ENCODE peak calls at places on chromosomes 1 and 21, in six cellular contexts. One of them, this sample, is unnamed.

GRCh38 chr21:14084068-14084501 is 126.7 kb downstream of the LIPI start:
- DNase-seq in hepatocyte: no peak
- DNase-seq in left ventricle myocardium inferior: no peak
- DNase-seq in AG04450: no peak
- DNase-seq in fibroblast of lung: no peak
- DNase-seq in MM.1S: no peak
- DNase-seq in this sample: no peak

GRCh38 chr1:66981679-66982078 is 56.9 kb downstream of the MIER1 start:
- DNase-seq in left ventricle myocardium inferior: no peak
- DNase-seq in AG04450: no peak
- DNase-seq in MM.1S: peak; percentile 52
- DNase-seq in hepatocyte: no peak
- DNase-seq in fibroblast of lung: peak; percentile 44
- DNase-seq in this sample: no peak

GRCh38 chr21:46099476-46099875 is 1.6 kb downstream of the COL6A2 start:
- DNase-seq in MM.1S: no peak
- DNase-seq in fibroblast of lung: peak; percentile 54
- DNase-seq in AG04450: no peak
- DNase-seq in hepatocyte: peak; percentile 55
- DNase-seq in left ventricle myocardium inferior: peak; percentile 41
- DNase-seq in this sample: no peak

GRCh38 chr1:116076831-116077230 is 34.4 kb upstream of the MAB21L3 start:
- DNase-seq in AG04450: no peak
- DNase-seq in hepatocyte: no peak
- DNase-seq in MM.1S: no peak
- DNase-seq in fibroblast of lung: no peak
- DNase-seq in left ventricle myocardium inferior: no peak
- DNase-seq in this sample: no peak

GRCh38 chr1:24964811-24965570 is 34.9 kb upstream of the RUNX3 start:
- DNase-seq in hepatocyte: no peak
- DNase-seq in MM.1S: peak; percentile 95
- DNase-seq in AG04450: no peak
- DNase-seq in left ventricle myocardium inferior: no peak
- DNase-seq in fibroblast of lung: no peak
- DNase-seq in this sample: no peak

GRCh38 chr1:25907473-25908058 is 1.3 kb upstream of the STMN1 start:
- DNase-seq in hepatocyte: no peak
- DNase-seq in fibroblast of lung: no peak
- DNase-seq in AG04450: no peak
- DNase-seq in MM.1S: no peak
- DNase-seq in left ventricle myocardium inferior: no peak
- DNase-seq in this sample: no peak

GRCh38 chr21:45303751-45304150 is 16.1 kb upstream of the POFUT2 start:
- DNase-seq in fibroblast of lung: no peak
- DNase-seq in hepatocyte: no peak
- DNase-seq in left ventricle myocardium inferior: peak; percentile 15
- DNase-seq in AG04450: no peak
- DNase-seq in MM.1S: no peak
- DNase-seq in this sample: no peak

GRCh38 chr1:104132386-104132973 is 382.8 kb downstream of the AMY1C start:
- DNase-seq in hepatocyte: peak; percentile 59
- DNase-seq in left ventricle myocardium inferior: no peak
- DNase-seq in fibroblast of lung: peak; percentile 43
- DNase-seq in AG04450: no peak
- DNase-seq in MM.1S: peak; percentile 48
- DNase-seq in this sample: peak; percentile 77

GRCh38 chr1:211656728-211657127 is 18.7 kb downstream of the NEK2 start:
- DNase-seq in MM.1S: no peak
- DNase-seq in AG04450: no peak
- DNase-seq in fibroblast of lung: no peak
- DNase-seq in left ventricle myocardium inferior: no peak
- DNase-seq in hepatocyte: no peak
- DNase-seq in this sample: no peak

GRCh38 chr1:4628992-4629391 is 25.4 kb upstream of the AJAP1 start:
- DNase-seq in MM.1S: no peak
- DNase-seq in AG04450: no peak
- DNase-seq in hepatocyte: no peak
- DNase-seq in fibroblast of lung: no peak
- DNase-seq in left ventricle myocardium inferior: no peak
- DNase-seq in this sample: no peak

GRCh38 chr1:213274140-213274539 is 223.1 kb downstream of the RPS6KC1 start:
- DNase-seq in left ventricle myocardium inferior: no peak
- DNase-seq in fibroblast of lung: no peak
- DNase-seq in hepatocyte: no peak
- DNase-seq in MM.1S: peak; percentile 15
- DNase-seq in AG04450: no peak
- DNase-seq in this sample: no peak

GRCh38 chr1:43912607-43913006 is 21.0 kb upstream of the ARTN start:
- DNase-seq in left ventricle myocardium inferior: no peak
- DNase-seq in fibroblast of lung: peak; percentile 48
- DNase-seq in MM.1S: no peak
- DNase-seq in AG04450: peak; percentile 54
- DNase-seq in hepatocyte: peak; percentile 53
- DNase-seq in this sample: peak; percentile 68

GRCh38 chr1:158496379-158496778 is 24.4 kb downstream of the OR10R2 start:
- DNase-seq in hepatocyte: peak; percentile 19
- DNase-seq in fibroblast of lung: no peak
- DNase-seq in MM.1S: peak; percentile 42
- DNase-seq in left ventricle myocardium inferior: no peak
- DNase-seq in AG04450: no peak
- DNase-seq in this sample: peak; percentile 36
- TF ChIP-seq CTCF in hepatocyte: peak; percentile 42
- TF ChIP-seq CTCF in fibroblast of lung: no peak
- TF ChIP-seq CTCF in MM.1S: peak; percentile 58
- TF ChIP-seq CTCF in left ventricle myocardium inferior: peak; percentile 27
- TF ChIP-seq CTCF in AG04450: no peak
- TF ChIP-seq CTCF in this sample: peak; percentile 24

GRCh38 chr1:153633161-153633746 is 612 bp upstream of the CHTOP start:
- DNase-seq in left ventricle myocardium inferior: no peak
- DNase-seq in fibroblast of lung: no peak
- DNase-seq in hepatocyte: no peak
- DNase-seq in AG04450: no peak
- DNase-seq in MM.1S: no peak
- DNase-seq in this sample: no peak

GRCh38 chr1:153638261-153638660 is 4.4 kb downstream of the CHTOP start:
- DNase-seq in AG04450: no peak
- DNase-seq in hepatocyte: no peak
- DNase-seq in MM.1S: no peak
- DNase-seq in left ventricle myocardium inferior: no peak
- DNase-seq in fibroblast of lung: no peak
- DNase-seq in this sample: no peak

GRCh38 chr1:153636312-153636711 is 2.4 kb downstream of the CHTOP start:
- DNase-seq in fibroblast of lung: no peak
- DNase-seq in AG04450: no peak
- DNase-seq in left ventricle myocardium inferior: no peak
- DNase-seq in hepatocyte: no peak
- DNase-seq in MM.1S: no peak
- DNase-seq in this sample: no peak

GRCh38 chr1:153633747-153634665 is at the start of gene CHTOP:
- DNase-seq in hepatocyte: peak; percentile 99
- DNase-seq in fibroblast of lung: peak; percentile 99
- DNase-seq in AG04450: peak; percentile 97
- DNase-seq in left ventricle myocardium inferior: peak; percentile 96
- DNase-seq in MM.1S: peak; percentile 100
- DNase-seq in this sample: peak; percentile 99

DNA sequence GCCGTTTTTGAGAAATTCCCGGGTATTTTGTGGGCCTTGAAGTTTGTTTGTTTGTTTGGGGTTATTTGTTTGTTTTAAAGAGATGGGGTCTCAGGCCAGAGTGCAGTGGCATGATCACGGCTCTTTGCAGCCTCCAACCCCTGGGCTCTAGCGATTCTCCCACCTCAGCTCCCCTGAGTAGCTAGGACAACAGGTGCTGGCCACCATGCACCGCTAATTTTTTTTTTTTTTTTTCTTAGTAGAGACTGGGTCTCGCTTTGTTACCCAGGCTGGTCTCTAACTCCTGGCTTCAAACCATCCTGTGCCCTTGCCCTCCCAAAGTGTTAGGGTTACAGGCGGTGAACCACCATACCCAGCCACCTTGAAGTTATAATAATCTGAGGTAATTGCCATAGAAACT is 2.0 kb downstream of the CHTOP start:
- DNase-seq in AG04450: no peak
- DNase-seq in MM.1S: no peak
- DNase-seq in hepatocyte: no peak
- DNase-seq in fibroblast of lung: no peak
- DNase-seq in left ventricle myocardium inferior: no peak
- DNase-seq in this sample: no peak
- H3K4me3 ChIP-seq in AG04450: peak overlapping the region; percentile 7
- H3K4me3 ChIP-seq in MM.1S: no peak overlapping the region
- H3K4me3 ChIP-seq in hepatocyte: no peak overlapping the region
- H3K4me3 ChIP-seq in fibroblast of lung: peak overlapping the region; percentile 23
- H3K4me3 ChIP-seq in left ventricle myocardium inferior: peak overlapping the region; percentile 88
- H3K4me3 ChIP-seq in this sample: peak overlapping the region; percentile 10

DNA sequence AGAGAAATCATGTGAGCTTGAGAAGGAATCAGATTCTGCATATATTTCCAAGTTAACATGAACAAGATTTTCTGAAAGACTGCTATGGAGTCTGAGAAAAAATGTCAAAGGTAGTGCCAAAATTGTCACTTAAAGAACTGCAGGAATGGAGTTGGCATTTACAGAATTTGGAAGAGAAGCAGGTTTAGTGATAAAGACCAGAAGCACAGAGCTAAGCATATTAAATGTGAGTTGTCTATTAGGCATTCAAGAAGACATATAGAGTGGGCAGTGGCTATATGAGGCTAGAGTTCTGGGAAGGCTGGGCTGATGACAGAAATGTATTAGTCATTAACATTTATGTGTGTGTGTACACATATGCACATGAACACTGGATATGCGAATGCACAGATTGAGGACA is 729.6 kb upstream of the PTBP2 start:
- DNase-seq in AG04450: no peak
- DNase-seq in fibroblast of lung: no peak
- DNase-seq in MM.1S: no peak
- DNase-seq in left ventricle myocardium inferior: no peak
- DNase-seq in hepatocyte: no peak
- DNase-seq in this sample: no peak
- TF ChIP-seq CTCF in AG04450: no peak
- TF ChIP-seq CTCF in fibroblast of lung: no peak
- TF ChIP-seq CTCF in MM.1S: no peak
- TF ChIP-seq CTCF in left ventricle myocardium inferior: no peak
- TF ChIP-seq CTCF in hepatocyte: no peak
- TF ChIP-seq CTCF in this sample: no peak

GRCh38 chr1:91201174-91201573 is 179.3 kb upstream of the ZNF644 start:
- DNase-seq in MM.1S: no peak
- DNase-seq in fibroblast of lung: peak; percentile 1
- DNase-seq in left ventricle myocardium inferior: no peak
- DNase-seq in hepatocyte: peak; percentile 8
- DNase-seq in AG04450: no peak
- DNase-seq in this sample: no peak

GRCh38 chr1:91201699-91202098 is 179.9 kb upstream of the ZNF644 start:
- DNase-seq in hepatocyte: no peak
- DNase-seq in MM.1S: no peak
- DNase-seq in fibroblast of lung: no peak
- DNase-seq in left ventricle myocardium inferior: no peak
- DNase-seq in AG04450: no peak
- DNase-seq in this sample: no peak

GRCh38 chr1:91199988-91200387 is 178.2 kb upstream of the ZNF644 start:
- DNase-seq in AG04450: no peak
- DNase-seq in fibroblast of lung: no peak
- DNase-seq in hepatocyte: no peak
- DNase-seq in MM.1S: no peak
- DNase-seq in left ventricle myocardium inferior: no peak
- DNase-seq in this sample: no peak
- H3K4me3 ChIP-seq in AG04450: no peak overlapping the region
- H3K4me3 ChIP-seq in fibroblast of lung: no peak overlapping the region
- H3K4me3 ChIP-seq in hepatocyte: no peak overlapping the region
- H3K4me3 ChIP-seq in MM.1S: no peak overlapping the region
- H3K4me3 ChIP-seq in left ventricle myocardium inferior: no peak overlapping the region
- H3K4me3 ChIP-seq in this sample: no peak overlapping the region

GRCh38 chr1:107195476-107195875 is 54.6 kb downstream of the NTNG1 start:
- DNase-seq in MM.1S: no peak
- DNase-seq in left ventricle myocardium inferior: no peak
- DNase-seq in hepatocyte: no peak
- DNase-seq in fibroblast of lung: peak; percentile 34
- DNase-seq in AG04450: no peak
- DNase-seq in this sample: no peak

GRCh38 chr1:107198581-107198980 is 57.7 kb downstream of the NTNG1 start:
- DNase-seq in fibroblast of lung: peak; percentile 55
- DNase-seq in left ventricle myocardium inferior: no peak
- DNase-seq in MM.1S: no peak
- DNase-seq in hepatocyte: no peak
- DNase-seq in AG04450: no peak
- DNase-seq in this sample: no peak

GRCh38 chr1:107202007-107202406 is 61.2 kb downstream of the NTNG1 start:
- DNase-seq in left ventricle myocardium inferior: no peak
- DNase-seq in AG04450: no peak
- DNase-seq in fibroblast of lung: no peak
- DNase-seq in MM.1S: no peak
- DNase-seq in hepatocyte: no peak
- DNase-seq in this sample: no peak

DNA sequence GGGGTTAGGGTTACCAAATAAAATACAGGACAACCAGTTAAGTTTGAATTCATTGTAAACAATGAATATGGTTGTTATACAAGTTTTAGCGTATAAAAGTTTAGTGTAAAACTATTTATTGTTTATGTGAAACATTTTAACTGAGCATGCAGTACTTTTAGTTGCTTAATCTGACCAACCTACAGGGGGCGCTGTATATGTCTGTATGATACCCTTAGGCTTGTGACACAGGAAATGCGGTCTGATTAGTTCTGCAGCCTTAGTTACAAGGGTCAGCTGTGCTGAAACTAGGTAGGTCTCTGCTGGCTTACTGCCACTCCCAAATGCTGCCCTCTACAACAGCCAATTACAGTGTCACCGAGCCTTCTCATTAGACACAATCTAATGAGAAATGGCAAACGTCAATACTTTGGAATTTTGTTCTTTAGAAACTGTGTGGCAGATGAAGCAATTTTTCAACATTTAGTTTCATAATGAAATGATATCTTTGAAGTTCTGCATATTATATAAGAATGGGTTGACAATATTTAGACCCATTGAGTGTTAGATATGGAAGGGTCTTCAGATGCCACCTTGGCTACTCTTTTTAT is 56.2 kb downstream of the NTNG1 start:
- DNase-seq in hepatocyte: peak; percentile 16
- DNase-seq in left ventricle myocardium inferior: no peak
- DNase-seq in AG04450: no peak
- DNase-seq in fibroblast of lung: peak; percentile 32
- DNase-seq in MM.1S: peak; percentile 25
- DNase-seq in this sample: peak; percentile 5
- TF ChIP-seq CTCF in hepatocyte: peak; percentile 32
- TF ChIP-seq CTCF in left ventricle myocardium inferior: no peak
- TF ChIP-seq CTCF in AG04450: peak; percentile 30
- TF ChIP-seq CTCF in fibroblast of lung: peak; percentile 45
- TF ChIP-seq CTCF in MM.1S: peak; percentile 35
- TF ChIP-seq CTCF in this sample: peak; percentile 12

DNA sequence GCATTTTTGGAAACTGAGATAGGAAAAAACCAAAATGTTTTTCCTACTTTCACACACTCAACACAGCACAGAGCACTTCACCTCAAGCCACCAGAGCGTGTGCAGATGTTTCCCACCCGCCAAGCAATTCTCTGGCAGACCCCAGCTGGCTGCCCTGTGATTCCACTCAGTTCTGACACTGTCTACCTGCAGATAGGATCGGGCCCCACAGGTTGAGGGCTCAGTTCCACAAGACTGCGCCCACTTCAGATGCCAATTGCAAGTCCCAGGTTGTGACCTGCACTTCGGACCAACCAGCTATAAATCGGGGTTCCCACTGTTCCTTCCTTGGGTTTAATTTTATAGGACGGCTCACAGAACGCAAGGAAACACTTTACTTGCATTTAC is 9.9 kb downstream of the KIAA1614 start:
- DNase-seq in left ventricle myocardium inferior: no peak
- DNase-seq in AG04450: no peak
- DNase-seq in fibroblast of lung: no peak
- DNase-seq in MM.1S: no peak
- DNase-seq in hepatocyte: no peak
- DNase-seq in this sample: no peak
- H3K4me3 ChIP-seq in left ventricle myocardium inferior: no peak overlapping the region
- H3K4me3 ChIP-seq in AG04450: no peak overlapping the region
- H3K4me3 ChIP-seq in fibroblast of lung: no peak overlapping the region
- H3K4me3 ChIP-seq in MM.1S: no peak overlapping the region
- H3K4me3 ChIP-seq in hepatocyte: no peak overlapping the region
- H3K4me3 ChIP-seq in this sample: no peak overlapping the region

This sample was measured in cardiac muscle cell.